ENCODE peak calls at places on chromosomes 4 and X, in five cellular contexts. S is activated CD4-positive, alpha-beta memory T cell treated with anti-CD3 and anti-CD28 coated beads, Interleukin-2, amount 10 ng/mL, durations not matched to agents 7 days and 5 days; V is HFFc6; U is NCI-H1417; J is kidney tubule cell. Z is an unnamed sample.

GRCh38 chr4:11261066-11261850 is 167.4 kb downstream of the HS3ST1 start:
- DNase-seq in S (no peak), V (no peak), U (no peak), J (no peak), Z (no peak)

GRCh38 chrX:123219916-123220315 is 35.8 kb downstream of the GRIA3 start:
- DNase-seq in S (no peak), V (no peak), U (no peak), J (peak; percentile 20), Z (no peak)

GRCh38 chrX:137194164-137194563 is 160.4 kb upstream of the GPR101 start:
- DNase-seq in S (peak; percentile 16), V (no peak), U (peak; percentile 79), J (peak; percentile 32), Z (peak; percentile 19)

GRCh38 chr4:60948008-60948407 is 252.1 kb upstream of the ADGRL3 start:
- DNase-seq in S (no peak), V (no peak), U (no peak), J (no peak), Z (no peak)

GRCh38 chrX:65924938-65925507 is 114.9 kb downstream of the VSIG4 start:
- DNase-seq in S (no peak), V (no peak), U (no peak), J (no peak), Z (no peak)

GRCh38 chrX:120309873-120310730 is 1.2 kb downstream of the TMEM255A start:
- DNase-seq in S (peak; percentile 22), V (no peak), U (peak; percentile 42), J (peak; percentile 42), Z (peak; percentile 10)

GRCh38 chrX:132488092-132488749 is 617 bp downstream of the MBNL3 start:
- DNase-seq in S (peak; percentile 30), V (peak; percentile 20), U (peak; percentile 69), J (peak; percentile 39), Z (peak; percentile 32)

GRCh38 chrX:11555759-11556158 is 110.0 kb downstream of the ARHGAP6 start:
- DNase-seq in S (no peak), V (no peak), U (no peak), J (peak; percentile 48), Z (no peak)

GRCh38 chr4:82528868-82529267 is 32.9 kb downstream of the TMEM150C start:
- DNase-seq in S (no peak), V (no peak), U (no peak), J (no peak), Z (no peak)

GRCh38 chr4:156594619-156595018 is 377.0 kb downstream of the PDGFC start:
- DNase-seq in S (no peak), V (no peak), U (peak; percentile 83), J (peak; percentile 23), Z (no peak)

Z was measured in activated CD4-positive, alpha-beta T cell treated with anti-CD3 and anti-CD28 coated beads, Interleukin-2, amount 10 ng/mL, durations not matched to agents 7 days and 5 days.